ENCODE peak calls at places on chromosomes 6 and 20, in seven cellular contexts. V is OCI-LY7, Q is HCT116, M is GM23338, F is MM.1S, L is GM23248, R is PC-3. B is an unnamed sample.

GRCh38 chr20:41118632-41119031 is 18.7 kb upstream of the PLCG1 start:
- DNase-seq in V (no peak), Q (no peak), M (no peak), F (no peak), L (peak), R (peak), B (no peak)

GRCh38 chr6:43833223-43833995 is 63.4 kb downstream of the VEGFA start:
- DNase-seq in V (no peak), Q (no peak), M (no peak), F (no peak), L (no peak), R (peak), B (peak)

GRCh38 chr20:54633903-54634302 is 158.5 kb downstream of the DOK5 start:
- DNase-seq in V (peak), Q (no peak), M (no peak), F (peak), L (no peak), R (no peak), B (no peak)

GRCh38 chr6:2900821-2901644 is 2.1 kb downstream of the SERPINB9 start:
- DNase-seq in V (no peak), Q (no peak), M (no peak), F (no peak), L (peak), R (no peak), B (no peak)

GRCh38 chr20:48725589-48725991 is 102.2 kb downstream of the PREX1 start:
- DNase-seq in V (no peak), Q (peak), M (no peak), F (no peak), L (peak), R (peak), B (no peak)

GRCh38 chr6:156949376-156949775 is 172.2 kb downstream of the ARID1B start:
- DNase-seq in V (no peak), Q (peak), M (no peak), F (no peak), L (peak), R (peak), B (peak)

GRCh38 chr6:73667798-73668197 is 14.0 kb upstream of the SLC17A5 start:
- DNase-seq in V (no peak), Q (no peak), M (no peak), F (no peak), L (no peak), R (no peak), B (no peak)

GRCh38 chr6:20056350-20056992 is 155.8 kb downstream of the MBOAT1 start:
- DNase-seq in V (peak), Q (peak), M (peak), F (peak), L (peak), R (peak), B (peak)

GRCh38 chr6:35318200-35318844 is 20.7 kb downstream of the DEF6 start:
- DNase-seq in V (no peak), Q (no peak), M (peak), F (no peak), L (peak), R (peak), B (peak)

GRCh38 chr6:22108199-22108598 is 188.6 kb downstream of the PRL start:
- DNase-seq in V (no peak), Q (no peak), M (no peak), F (no peak), L (peak), R (no peak), B (no peak)

GRCh38 chr6:68059261-68059660 is 575.8 kb upstream of the ADGRB3 start:
- DNase-seq in V (no peak), Q (no peak), M (no peak), F (no peak), L (no peak), R (no peak), B (no peak)

GRCh38 chr6:68054776-68055175 is 580.3 kb upstream of the ADGRB3 start:
- DNase-seq in V (no peak), Q (no peak), M (no peak), F (no peak), L (no peak), R (no peak), B (no peak)

DNA sequence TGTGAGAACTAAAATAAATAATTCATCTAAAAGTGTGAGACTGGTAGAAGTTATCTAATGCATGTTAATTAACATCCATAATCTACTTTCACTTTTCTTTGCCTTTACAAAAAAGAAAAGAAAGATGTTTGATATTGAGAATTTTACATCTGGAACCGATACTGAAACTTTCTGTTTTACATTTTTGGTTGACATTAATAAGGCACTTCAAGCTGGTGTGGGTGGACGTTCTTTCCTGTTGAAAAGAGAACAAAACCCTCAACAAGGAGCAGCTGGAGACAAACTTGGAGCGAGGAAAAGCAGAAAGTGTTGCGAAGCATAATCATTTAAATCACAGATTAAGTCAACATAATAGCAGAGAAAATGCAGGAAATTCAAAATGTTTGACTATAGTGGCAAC is 575.2 kb upstream of the ADGRB3 start:
- DNase-seq in V (no peak), Q (no peak), M (no peak), F (peak), L (no peak), R (no peak), B (no peak)
- TF ChIP-seq EZH2phosphoT487 in V (no peak), Q (no peak), M (no peak), F (no peak), L (no peak), R (no peak), B (no peak)

DNA sequence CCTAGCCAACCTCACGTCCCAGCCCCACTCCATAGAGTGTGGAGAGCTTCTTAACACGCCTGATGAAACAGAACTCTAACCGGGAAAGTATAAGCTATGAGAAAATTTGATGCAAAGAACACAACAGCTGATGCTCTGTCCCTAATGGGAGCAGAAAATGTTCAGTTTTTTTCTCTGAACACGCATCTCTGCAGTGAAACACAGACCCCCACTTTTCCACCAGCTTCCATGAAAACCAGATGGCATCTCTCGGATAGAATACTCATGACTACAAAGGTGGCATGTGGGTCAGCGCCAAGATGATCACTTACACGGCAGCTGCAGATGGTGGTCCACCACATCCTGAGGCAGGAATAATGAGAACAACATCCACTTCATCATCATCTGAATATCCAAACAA is 85.1 kb upstream of the CNR1 start:
- DNase-seq in V (no peak), Q (no peak), M (no peak), F (no peak), L (no peak), R (no peak), B (no peak)
- TF ChIP-seq EZH2phosphoT487 in V (no peak), Q (no peak), M (no peak), F (no peak), L (no peak), R (no peak), B (no peak)

GRCh38 chr20:50095476-50096078 is 17.4 kb downstream of the UBE2V1 start:
- DNase-seq in V (no peak), Q (no peak), M (no peak), F (no peak), L (no peak), R (no peak), B (no peak)
- TF ChIP-seq EZH2phosphoT487 in V (no peak), Q (no peak), M (no peak), F (no peak), L (no peak), R (no peak), B (no peak)

DNA sequence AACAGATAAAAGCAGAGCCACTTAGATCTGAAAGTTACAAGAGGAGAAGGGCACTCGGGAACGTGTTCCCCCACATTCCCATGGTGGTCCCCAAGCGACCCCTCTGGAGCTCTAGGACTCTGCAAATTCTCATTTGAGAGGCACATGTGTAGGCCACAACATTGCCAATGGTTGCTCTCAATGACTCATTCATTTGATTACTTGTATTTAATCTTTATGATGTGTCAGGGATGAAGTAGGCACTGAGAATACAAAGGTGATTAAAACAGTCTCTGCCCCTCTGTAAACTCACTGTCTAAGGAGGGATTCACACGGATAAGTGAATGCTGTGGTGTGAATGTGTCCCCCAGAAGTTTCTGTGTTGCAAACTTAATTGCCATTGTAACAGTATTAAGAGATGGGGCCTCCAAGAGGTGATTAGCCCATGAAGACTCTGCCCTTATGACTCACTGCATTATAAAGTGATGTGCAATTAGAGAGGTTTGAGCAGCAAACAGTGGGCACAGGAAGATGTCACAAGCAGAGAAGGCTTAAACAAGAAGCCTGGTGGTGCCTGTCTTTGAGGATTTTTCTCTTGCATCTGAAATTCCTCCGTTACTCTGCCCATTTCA is 34.0 kb upstream of the TRAM2 start:
- DNase-seq in V (no peak), Q (peak), M (no peak), F (no peak), L (peak), R (peak), B (peak)
- TF ChIP-seq EZH2phosphoT487 in V (no peak), Q (no peak), M (no peak), F (no peak), L (no peak), R (no peak), B (no peak)

GRCh38 chr6:8837343-8837742 is 402.0 kb upstream of the SLC35B3 start:
- DNase-seq in V (no peak), Q (no peak), M (no peak), F (no peak), L (no peak), R (no peak), B (no peak)

GRCh38 chr6:8839626-8840025 is 404.3 kb upstream of the SLC35B3 start:
- DNase-seq in V (no peak), Q (no peak), M (no peak), F (no peak), L (no peak), R (no peak), B (no peak)
- TF ChIP-seq EZH2phosphoT487 in V (no peak), Q (no peak), M (no peak), F (no peak), L (no peak), R (no peak), B (no peak)

DNA sequence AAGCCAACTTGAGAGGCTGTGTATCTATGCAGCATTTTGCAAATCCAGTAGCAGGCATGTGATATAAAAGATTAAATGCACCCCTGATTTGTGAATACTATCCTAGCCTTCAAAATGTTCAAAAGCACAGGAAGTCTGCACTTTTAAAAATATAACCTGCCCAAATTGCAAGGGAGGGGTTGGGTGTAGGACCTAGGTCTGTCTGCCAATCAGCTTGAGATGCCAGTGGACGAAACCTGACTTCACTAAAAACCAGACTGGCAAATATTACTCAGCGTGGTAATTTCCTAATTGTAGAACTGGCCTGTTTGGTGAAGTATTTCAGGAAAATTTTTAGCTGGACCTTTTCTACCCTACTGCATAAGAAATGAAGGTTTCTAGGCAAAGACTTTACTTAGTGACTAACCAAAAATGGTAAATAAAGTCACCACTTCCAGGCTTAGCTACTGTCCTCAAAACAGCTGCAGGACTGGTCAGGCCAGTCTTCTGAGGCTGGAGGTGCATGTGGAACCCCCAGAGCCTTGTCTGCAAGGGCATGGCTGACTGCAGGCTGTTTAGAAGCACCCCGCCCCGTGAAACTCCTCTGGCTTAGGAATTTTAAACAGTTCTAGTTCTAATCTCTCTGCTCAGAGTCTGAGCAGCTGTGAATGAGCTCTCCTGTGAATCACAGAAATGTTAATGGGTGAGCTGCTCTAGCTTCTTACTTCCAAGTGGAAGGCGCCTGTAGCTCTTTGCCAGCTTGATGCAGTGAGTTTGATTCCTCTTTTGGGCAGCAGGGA is 104.4 kb upstream of the ESR1 start:
- DNase-seq in V (no peak), Q (no peak), M (no peak), F (no peak), L (peak), R (peak), B (no peak)
- TF ChIP-seq EZH2phosphoT487 in V (no peak), Q (no peak), M (no peak), F (no peak), L (no peak), R (no peak), B (no peak)

GRCh38 chr20:62452475-62453095 is 23.2 kb downstream of the GATA5 start:
- DNase-seq in V (no peak), Q (no peak), M (no peak), F (no peak), L (no peak), R (no peak), B (peak)
- TF ChIP-seq EZH2phosphoT487 in V (no peak), Q (no peak), M (no peak), F (no peak), L (no peak), R (no peak), B (no peak)

DNA sequence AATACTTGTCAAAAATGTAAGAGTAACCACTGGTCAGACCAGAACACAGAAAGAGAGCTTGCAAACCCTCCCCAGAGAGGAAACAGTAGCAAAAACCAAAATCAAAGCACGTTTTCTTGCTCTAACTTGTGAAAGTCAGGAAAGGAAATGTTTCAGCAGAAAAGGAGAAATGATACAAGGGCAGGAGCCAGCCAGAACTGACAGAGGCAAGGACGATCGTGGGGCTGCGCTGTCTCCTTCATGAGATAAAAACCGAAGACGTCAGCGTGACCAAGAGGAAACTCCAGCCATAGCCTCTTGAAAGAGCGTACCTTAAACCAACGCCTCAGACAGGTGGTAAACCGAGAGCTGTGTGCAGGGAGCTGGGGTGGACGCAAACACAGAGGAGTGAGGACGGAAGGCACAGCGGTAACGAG is 27.5 kb downstream of the LAMA5 start:
- DNase-seq in V (peak), Q (no peak), M (no peak), F (peak), L (no peak), R (no peak), B (no peak)
- TF ChIP-seq EZH2phosphoT487 in V (no peak), Q (no peak), M (no peak), F (no peak), L (no peak), R (no peak), B (no peak)

DNA sequence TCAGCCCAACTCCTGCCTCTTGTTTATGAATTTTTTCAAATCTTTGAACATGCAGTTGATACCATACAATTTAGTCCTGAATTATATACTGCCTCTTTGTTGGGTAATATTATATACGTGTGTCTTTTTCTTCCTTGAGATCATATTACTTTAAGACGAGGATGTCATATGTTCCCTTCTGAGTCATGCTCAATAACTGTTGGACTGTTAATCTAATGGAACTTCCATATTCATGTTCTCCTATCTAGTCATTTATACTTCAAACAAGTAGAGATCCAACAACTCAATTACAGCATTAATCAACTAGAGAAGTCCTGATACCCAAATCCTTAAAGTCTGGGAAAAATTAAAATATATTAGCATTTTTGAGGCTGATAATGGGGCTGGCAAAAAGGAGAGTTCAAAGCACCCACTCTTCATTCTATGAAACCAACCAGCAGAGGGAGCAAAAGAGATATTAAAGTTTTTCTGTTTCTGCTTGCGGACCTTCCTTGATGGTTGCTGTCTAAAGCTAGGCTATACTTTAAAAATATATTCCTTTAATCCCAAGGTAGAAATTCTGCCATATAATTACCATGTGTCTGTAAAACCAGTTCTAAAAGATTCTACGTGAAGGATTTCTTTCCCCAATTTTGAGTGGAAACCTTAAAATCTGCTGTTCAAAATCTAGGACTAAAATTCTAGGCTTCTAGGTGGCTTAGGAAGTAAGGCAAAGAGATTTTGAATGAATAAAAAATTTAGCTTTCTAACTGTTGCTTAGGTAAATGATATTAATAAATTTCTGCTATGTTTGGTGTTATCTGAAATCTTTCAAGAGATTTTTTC is 498.9 kb downstream of the BCKDHB start:
- DNase-seq in V (no peak), Q (peak), M (peak), F (peak), L (peak), R (peak), B (peak)
- TF ChIP-seq EZH2phosphoT487 in V (no peak), Q (no peak), M (no peak), F (no peak), L (no peak), R (no peak), B (no peak)

GRCh38 chr6:47288245-47289090 is 21.2 kb downstream of the TNFRSF21 start:
- DNase-seq in V (no peak), Q (no peak), M (no peak), F (no peak), L (no peak), R (no peak), B (no peak)

GRCh38 chr6:47292027-47292426 is 17.7 kb downstream of the TNFRSF21 start:
- DNase-seq in V (no peak), Q (no peak), M (no peak), F (no peak), L (no peak), R (no peak), B (no peak)

GRCh38 chr6:47290124-47290834 is 19.4 kb downstream of the TNFRSF21 start:
- DNase-seq in V (no peak), Q (no peak), M (no peak), F (no peak), L (no peak), R (no peak), B (no peak)

GRCh38 chr6:47294990-47295389 is 14.7 kb downstream of the TNFRSF21 start:
- DNase-seq in V (no peak), Q (no peak), M (no peak), F (no peak), L (no peak), R (no peak), B (no peak)

DNA sequence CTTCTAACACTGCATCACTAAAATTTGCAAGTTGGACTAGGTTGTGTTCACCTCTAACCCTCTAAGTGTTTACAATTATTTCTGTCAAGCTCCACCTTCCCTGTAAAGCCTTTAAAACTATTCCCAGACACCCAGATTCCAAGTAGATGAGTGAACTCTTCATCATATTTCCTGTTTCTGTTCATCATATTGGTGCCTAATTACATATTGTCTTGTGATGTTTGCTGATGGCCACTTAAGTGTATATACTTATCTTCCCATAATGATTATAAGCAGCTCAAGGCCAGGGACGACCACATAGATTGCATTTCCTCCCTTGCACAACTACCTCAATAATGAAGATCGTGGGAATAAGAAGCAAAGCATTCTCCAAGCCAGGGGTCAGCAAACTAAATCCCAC is 16.8 kb downstream of the TNFRSF21 start:
- DNase-seq in V (no peak), Q (no peak), M (no peak), F (no peak), L (peak), R (peak), B (no peak)
- TF ChIP-seq EZH2phosphoT487 in V (no peak), Q (no peak), M (no peak), F (no peak), L (no peak), R (no peak), B (no peak)